ENCODE peak calls at places on chromosomes 2 and 18, in nine cellular contexts. C, G, B, W, U, Y, J, X and F are unnamed samples.

GRCh38 chr18:9488535-9488934 is 13.2 kb downstream of the RALBP1 start:
- DNase-seq in C (no peak), G (no peak), B (no peak), W (no peak), U (no peak), Y (no peak), J (no peak), X (no peak), F (no peak)

GRCh38 chr2:41535575-41535974 is 512.2 kb upstream of the PKDCC start:
- DNase-seq in C (no peak), G (no peak), B (no peak), W (no peak), U (no peak), Y (no peak), J (no peak), X (no peak), F (no peak)

GRCh38 chr2:7732497-7732896 is 815.3 kb downstream of the RNF144A start:
- DNase-seq in C (no peak), G (no peak), B (no peak), W (no peak), U (no peak), Y (no peak), J (no peak), X (no peak), F (no peak)

GRCh38 chr2:236876642-236877041 is 209.0 kb upstream of the COPS8 start:
- DNase-seq in C (no peak), G (no peak), B (no peak), W (no peak), U (no peak), Y (no peak), J (no peak), X (no peak), F (no peak)

GRCh38 chr2:128549646-128550260 is 231.1 kb upstream of the HS6ST1 start:
- DNase-seq in C (no peak), G (no peak), B (no peak), W (no peak), U (no peak), Y (peak), J (peak), X (no peak), F (no peak)

GRCh38 chr2:28423856-28424605 is 31.4 kb downstream of the FOSL2 start:
- DNase-seq in C (no peak), G (no peak), B (no peak), W (no peak), U (peak), Y (peak), J (no peak), X (no peak), F (no peak)

GRCh38 chr18:48952287-48953095 is 1.7 kb upstream of the SMAD7 start:
- DNase-seq in C (peak), G (peak), B (no peak), W (no peak), U (peak), Y (peak), J (peak), X (no peak), F (peak)

GRCh38 chr2:67076265-67076664 is 320.9 kb upstream of the ETAA1 start:
- DNase-seq in C (no peak), G (no peak), B (no peak), W (no peak), U (no peak), Y (no peak), J (no peak), X (no peak), F (no peak)

GRCh38 chr2:235901243-235901642 is 266.9 kb downstream of the GBX2 start:
- DNase-seq in C (no peak), G (no peak), B (no peak), W (no peak), U (no peak), Y (no peak), J (no peak), X (peak), F (no peak)

GRCh38 chr18:80119111-80119510 is 10.0 kb downstream of the ADNP2 start:
- DNase-seq in C (no peak), G (no peak), B (no peak), W (no peak), U (no peak), Y (no peak), J (no peak), X (no peak), F (no peak)

GRCh38 chr2:54666741-54667639 is 56.5 kb upstream of the EML6 start:
- DNase-seq in C (peak), G (peak), B (no peak), W (no peak), U (peak), Y (peak), J (no peak), X (peak), F (no peak)

GRCh38 chr2:233470007-233470687 is 96.4 kb downstream of the USP40 start:
- DNase-seq in C (peak), G (peak), B (no peak), W (no peak), U (peak), Y (peak), J (no peak), X (no peak), F (no peak)

GRCh38 chr2:80126596-80127189 is 177.9 kb downstream of the LRRTM1 start:
- DNase-seq in C (no peak), G (no peak), B (no peak), W (no peak), U (no peak), Y (no peak), J (no peak), X (no peak), F (no peak)

GRCh38 chr2:64128943-64129391 is 15.3 kb downstream of the PELI1 start:
- DNase-seq in C (no peak), G (no peak), B (no peak), W (no peak), U (no peak), Y (no peak), J (no peak), X (peak), F (no peak)

GRCh38 chr2:173929441-173929840 is 35.7 kb downstream of the SP3 start:
- DNase-seq in C (no peak), G (no peak), B (no peak), W (no peak), U (no peak), Y (no peak), J (no peak), X (no peak), F (no peak)

GRCh38 chr2:100887713-100888112 is 67.8 kb downstream of the NPAS2 start:
- DNase-seq in C (no peak), G (no peak), B (no peak), W (no peak), U (peak), Y (peak), J (no peak), X (no peak), F (no peak)

GRCh38 chr2:9535177-9535576 is 20.5 kb downstream of the ADAM17 start:
- DNase-seq in C (no peak), G (no peak), B (no peak), W (no peak), U (no peak), Y (no peak), J (no peak), X (no peak), F (no peak)

DNA sequence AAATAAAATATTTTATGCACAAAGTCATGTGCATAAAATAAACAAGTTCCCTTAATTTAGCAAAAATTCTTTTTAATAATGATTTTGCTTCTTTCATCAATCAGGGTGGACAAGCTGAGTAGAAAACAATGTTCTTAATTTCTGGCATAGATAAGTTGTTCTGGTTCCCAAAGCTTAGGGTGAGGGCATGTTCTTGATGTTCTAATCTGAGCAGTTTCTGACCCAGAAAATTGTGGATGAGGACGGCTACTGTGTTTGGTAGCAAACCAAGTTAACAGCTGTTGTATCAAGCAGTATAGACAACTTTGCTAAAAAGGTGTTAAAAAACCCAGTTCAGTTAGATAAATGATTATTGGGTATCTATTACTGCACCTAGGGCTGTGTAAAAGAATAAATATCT is 158.9 kb downstream of the PDE1A start:
- DNase-seq in C (no peak), G (no peak), B (no peak), W (no peak), U (no peak), Y (no peak), J (no peak), X (no peak), F (no peak)
- TF ChIP-seq POLR2A in C (no peak), G (no peak), B (no peak), W (no peak), U (no peak), Y (no peak), J (no peak), X (no peak), F (no peak)

GRCh38 chr2:119408221-119408619 is 23.4 kb upstream of the TMEM37 start:
- DNase-seq in C (peak), G (no peak), B (no peak), W (no peak), U (peak), Y (peak), J (no peak), X (no peak), F (no peak)
- TF ChIP-seq POLR2A in C (no peak), G (no peak), B (no peak), W (no peak), U (no peak), Y (no peak), J (no peak), X (no peak), F (no peak)

DNA sequence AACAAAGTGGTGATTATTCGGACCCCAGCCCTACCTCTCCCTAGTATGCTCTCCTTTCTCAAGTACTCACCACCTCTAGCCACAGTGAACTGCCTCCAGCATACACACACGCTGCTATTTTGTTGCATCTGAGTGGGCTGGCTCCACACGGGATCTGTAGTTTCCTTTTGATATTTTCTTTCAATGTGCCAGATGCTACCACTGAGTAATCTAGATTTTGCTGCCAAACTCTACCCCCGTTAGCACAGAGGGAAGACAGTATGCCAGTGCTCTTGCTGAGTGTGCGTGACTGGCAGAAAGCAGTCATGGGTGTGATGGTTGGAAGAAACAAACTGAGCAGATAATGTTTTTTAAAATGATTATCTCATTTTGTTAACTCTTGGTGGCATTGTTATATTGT is 11.6 kb downstream of the CFLAR start:
- DNase-seq in C (no peak), G (no peak), B (no peak), W (no peak), U (no peak), Y (no peak), J (no peak), X (no peak), F (no peak)
- TF ChIP-seq POLR2A in C (no peak), G (no peak), B (no peak), W (no peak), U (no peak), Y (no peak), J (no peak), X (no peak), F (no peak)

GRCh38 chr2:26970244-26970927 is at the start of gene MAPRE3:
- DNase-seq in C (peak), G (peak), B (peak), W (peak), U (peak), Y (peak), J (peak), X (peak), F (peak)
- TF ChIP-seq POLR2A in C (no peak), G (no peak), B (no peak), W (no peak), U (no peak), Y (no peak), J (no peak), X (no peak), F (peak)

DNA sequence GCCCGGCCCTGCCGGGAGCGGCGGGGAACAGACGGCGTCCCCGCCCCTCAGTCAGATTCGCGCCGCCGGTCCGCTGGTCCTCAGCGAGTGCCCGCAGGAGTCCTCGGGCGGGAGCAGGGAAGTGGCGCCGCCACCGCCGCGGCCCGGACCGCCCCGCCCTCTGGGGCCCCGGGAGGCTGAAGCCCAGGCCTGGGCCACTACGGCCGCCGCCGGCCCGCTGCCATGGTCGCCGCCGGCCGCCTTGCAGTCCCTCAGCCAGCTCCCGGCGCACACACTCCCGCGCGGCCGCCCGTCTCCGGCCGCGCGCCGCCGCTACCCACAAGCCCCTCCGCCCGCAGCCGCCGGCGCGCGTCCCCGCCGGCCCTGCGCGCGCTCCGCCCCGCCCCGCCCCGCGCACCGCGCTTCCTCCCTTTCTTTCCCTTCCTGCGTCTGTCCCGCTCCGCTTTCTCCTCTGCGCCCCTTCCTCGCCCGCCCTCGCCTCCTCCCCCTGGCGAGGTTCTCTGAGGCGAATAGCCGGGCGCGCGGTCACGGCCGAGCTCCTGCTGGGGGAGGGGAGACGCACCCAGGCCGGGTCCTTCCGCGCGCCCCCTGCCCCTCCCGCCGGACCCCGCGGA is at the start of gene ROCK2:
- DNase-seq in C (peak), G (peak), B (peak), W (peak), U (peak), Y (peak), J (peak), X (peak), F (peak)
- TF ChIP-seq POLR2A in C (no peak), G (peak), B (no peak), W (peak), U (peak), Y (no peak), J (no peak), X (peak), F (peak)